ENCODE peak calls at places on chromosomes 16 and 17, in seven cellular contexts. Q is GM10248, N is GM23338, V is gastrocnemius medialis, U is BJ, K is IMR-90, S is astrocyte of the spinal cord. P is an unnamed sample.

GRCh38 chr17:69525920-69526841 is 111.7 kb downstream of the MAP2K6 start:
- DNase-seq in Q (peak), N (peak), V (peak), U (no peak), K (peak), S (peak), P (no peak)

GRCh38 chr17:59155439-59156177 is at the start of gene PRR11:
- DNase-seq in Q (peak), N (peak), V (peak), U (peak), K (peak), S (peak), P (peak)

GRCh38 chr17:79490530-79490929 is 120.3 kb downstream of the RBFOX3 start:
- DNase-seq in Q (no peak), N (no peak), V (no peak), U (no peak), K (no peak), S (no peak), P (no peak)

GRCh38 chr17:42670199-42670924 is 6.4 kb downstream of the PLEKHH3 start:
- DNase-seq in Q (peak), N (peak), V (no peak), U (no peak), K (no peak), S (no peak), P (no peak)

GRCh38 chr16:53829186-53829747 is 125.3 kb downstream of the FTO start:
- DNase-seq in Q (no peak), N (no peak), V (no peak), U (no peak), K (peak), S (peak), P (no peak)

GRCh38 chr17:81241648-81242420 is 2.7 kb downstream of the NDUFAF8 start:
- DNase-seq in Q (peak), N (peak), V (peak), U (no peak), K (peak), S (peak), P (peak)

GRCh38 chr16:4316732-4317461 is 1.0 kb downstream of the GLIS2 start:
- DNase-seq in Q (no peak), N (no peak), V (no peak), U (no peak), K (no peak), S (peak), P (no peak)

GRCh38 chr17:6303664-6304063 is 131.3 kb downstream of the AIPL1 start:
- DNase-seq in Q (peak), N (peak), V (no peak), U (no peak), K (no peak), S (peak), P (no peak)

GRCh38 chr17:79852748-79853147 is 13.5 kb upstream of the CBX4 start:
- DNase-seq in Q (no peak), N (no peak), V (no peak), U (no peak), K (peak), S (peak), P (no peak)

GRCh38 chr16:86566601-86566965 is at the start of gene FOXC2:
- DNase-seq in Q (no peak), N (peak), V (peak), U (peak), K (peak), S (peak), P (no peak)

GRCh38 chr16:81581107-81581506 is 136.5 kb downstream of the CMIP start:
- DNase-seq in Q (no peak), N (no peak), V (no peak), U (no peak), K (no peak), S (no peak), P (no peak)

GRCh38 chr17:81470944-81471803 is 41.4 kb downstream of the ACTG1 start:
- DNase-seq in Q (no peak), N (no peak), V (no peak), U (no peak), K (peak), S (peak), P (no peak)

GRCh38 chr16:11913425-11914079 is 2.2 kb downstream of the GSPT1 start:
- DNase-seq in Q (no peak), N (no peak), V (no peak), U (no peak), K (peak), S (no peak), P (no peak)

GRCh38 chr16:23088018-23088417 is 61.2 kb downstream of the USP31 start:
- DNase-seq in Q (no peak), N (no peak), V (no peak), U (no peak), K (no peak), S (no peak), P (no peak)

GRCh38 chr16:54204756-54205155 is 81.8 kb downstream of the IRX3 start:
- DNase-seq in Q (no peak), N (no peak), V (no peak), U (no peak), K (no peak), S (no peak), P (no peak)

GRCh38 chr16:48591976-48592375 is 18.0 kb downstream of the N4BP1 start:
- DNase-seq in Q (no peak), N (no peak), V (no peak), U (no peak), K (no peak), S (no peak), P (no peak)

GRCh38 chr16:58582971-58583765 is 46.5 kb downstream of the CNOT1 start:
- DNase-seq in Q (no peak), N (peak), V (no peak), U (no peak), K (no peak), S (peak), P (no peak)

GRCh38 chr17:50055055-50055425 is 870 bp upstream of the ITGA3 start:
- DNase-seq in Q (no peak), N (peak), V (no peak), U (no peak), K (no peak), S (no peak), P (no peak)

GRCh38 chr16:2768403-2769089 is 8.5 kb downstream of the ELOB start:
- DNase-seq in Q (no peak), N (no peak), V (no peak), U (no peak), K (no peak), S (no peak), P (no peak)

GRCh38 chr16:65034915-65035314 is 86.9 kb downstream of the CDH11 start:
- DNase-seq in Q (no peak), N (peak), V (no peak), U (no peak), K (no peak), S (no peak), P (no peak)

DNA sequence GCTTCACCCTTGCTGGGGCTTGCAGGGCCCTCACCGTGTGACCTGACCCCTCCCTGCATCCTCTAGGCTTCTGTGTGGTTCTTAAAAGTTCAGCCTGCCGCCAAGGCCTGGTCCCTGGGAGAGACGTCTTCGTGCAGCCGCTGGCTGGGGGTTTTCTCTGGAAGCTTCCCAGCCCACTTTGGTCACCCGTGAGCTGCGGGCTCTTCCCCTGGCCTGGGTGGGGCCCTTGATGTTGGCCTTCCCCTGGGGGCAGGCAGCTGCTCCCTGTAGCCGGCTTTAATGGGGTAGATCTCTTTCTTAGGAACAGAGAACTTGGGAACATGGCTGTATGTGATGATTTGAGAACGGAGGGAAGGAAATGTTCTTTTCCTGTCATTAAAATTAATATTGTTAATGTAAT is 32.7 kb downstream of the ZNF750 start:
- DNase-seq in Q (no peak), N (no peak), V (no peak), U (no peak), K (no peak), S (no peak), P (no peak)
- TF ChIP-seq CTCF in Q (no peak), N (no peak), V (no peak), U (no peak), K (no peak), S (no peak), P (no peak)

GRCh38 chr17:2412561-2413021 is 11.7 kb upstream of the MNT start:
- DNase-seq in Q (no peak), N (peak), V (no peak), U (no peak), K (no peak), S (peak), P (no peak)
- TF ChIP-seq CTCF in Q (no peak), N (peak), V (no peak), U (peak), K (peak), S (peak), P (no peak)

GRCh38 chr17:78206298-78206697 is 7.8 kb upstream of the BIRC5 start:
- DNase-seq in Q (no peak), N (peak), V (no peak), U (no peak), K (no peak), S (no peak), P (no peak)
- TF ChIP-seq CTCF in Q (peak), N (peak), V (no peak), U (no peak), K (no peak), S (peak), P (no peak)

GRCh38 chr17:82913304-82914043 is 73.7 kb upstream of the ZNF750 start:
- DNase-seq in Q (no peak), N (no peak), V (peak), U (no peak), K (no peak), S (no peak), P (no peak)
- TF ChIP-seq CTCF in Q (peak), N (peak), V (peak), U (no peak), K (peak), S (peak), P (no peak)

GRCh38 chr17:19331553-19332245 is 30.8 kb downstream of the B9D1 start:
- DNase-seq in Q (no peak), N (no peak), V (no peak), U (no peak), K (peak), S (no peak), P (no peak)

GRCh38 chr17:19329839-19330238 is 32.7 kb downstream of the B9D1 start:
- DNase-seq in Q (no peak), N (no peak), V (no peak), U (no peak), K (no peak), S (no peak), P (no peak)

GRCh38 chr17:19332371-19333131 is 30.0 kb downstream of the B9D1 start:
- DNase-seq in Q (no peak), N (no peak), V (no peak), U (no peak), K (no peak), S (no peak), P (no peak)

GRCh38 chr17:19330271-19330670 is 32.3 kb downstream of the B9D1 start:
- DNase-seq in Q (no peak), N (no peak), V (no peak), U (no peak), K (no peak), S (no peak), P (no peak)

DNA sequence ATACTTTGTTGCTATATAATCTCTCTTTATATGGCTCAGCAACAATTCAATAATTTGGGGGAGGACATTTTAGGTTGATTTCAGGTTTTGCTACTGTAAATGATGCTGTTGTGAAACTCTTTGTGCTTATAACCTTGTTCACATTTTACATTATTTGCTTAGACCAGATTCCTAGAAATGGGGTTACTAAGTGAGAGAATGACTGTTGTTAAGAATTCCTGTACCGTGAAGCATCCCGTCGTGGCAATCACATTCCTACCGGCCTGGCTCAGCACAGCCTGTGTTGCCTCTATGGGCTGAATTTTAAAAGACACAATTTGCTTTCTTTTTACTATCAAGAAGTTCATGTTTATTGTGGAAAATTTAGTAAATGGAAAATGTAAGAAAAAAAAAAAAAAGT is 31.4 kb downstream of the B9D1 start:
- DNase-seq in Q (no peak), N (no peak), V (no peak), U (peak), K (peak), S (peak), P (no peak)
- TF ChIP-seq CTCF in Q (no peak), N (no peak), V (no peak), U (peak), K (peak), S (no peak), P (no peak)

DNA sequence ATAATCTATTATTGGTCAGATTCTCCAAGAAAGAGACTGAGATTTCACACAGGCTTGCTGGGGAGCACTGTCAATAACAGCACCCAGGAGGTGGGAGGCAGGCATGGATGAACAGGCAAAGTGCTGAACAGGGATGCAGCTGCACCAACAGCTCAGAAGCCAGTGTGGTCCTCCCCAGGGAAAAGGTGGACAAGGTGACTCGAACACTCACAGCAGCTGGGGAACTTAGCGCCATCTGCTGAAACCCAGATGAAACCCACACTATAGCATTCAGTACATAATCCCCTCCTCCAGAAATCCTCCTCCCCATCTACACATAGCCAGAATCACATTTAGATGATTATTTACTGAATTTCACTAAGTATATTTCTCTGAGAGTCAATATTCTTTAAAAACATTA is 255.2 kb upstream of the WSB1 start:
- DNase-seq in Q (no peak), N (peak), V (no peak), U (no peak), K (no peak), S (no peak), P (no peak)
- TF ChIP-seq CTCF in Q (no peak), N (peak), V (no peak), U (no peak), K (no peak), S (no peak), P (no peak)

DNA sequence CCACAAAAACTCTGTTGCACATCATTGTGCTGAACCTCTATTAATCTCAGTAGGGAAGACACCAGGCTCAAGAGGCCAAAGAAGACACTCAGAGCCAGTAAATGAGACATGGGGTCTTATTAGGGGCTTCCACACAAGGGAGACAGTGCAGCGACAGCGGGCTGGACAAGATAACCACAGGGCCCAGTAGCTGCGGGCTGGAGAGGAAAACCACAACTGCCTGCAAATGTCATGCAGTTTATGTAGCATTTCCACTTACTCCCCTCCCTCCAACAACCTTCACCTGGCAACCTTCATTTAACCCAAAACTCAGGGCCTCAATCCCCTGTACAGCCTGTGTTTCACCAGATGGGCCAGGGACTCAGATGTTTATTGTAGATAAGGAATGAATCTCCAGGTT is 185.6 kb downstream of the UTP18 start:
- DNase-seq in Q (no peak), N (no peak), V (no peak), U (no peak), K (no peak), S (no peak), P (no peak)
- TF ChIP-seq CTCF in Q (no peak), N (no peak), V (no peak), U (no peak), K (no peak), S (no peak), P (no peak)

DNA sequence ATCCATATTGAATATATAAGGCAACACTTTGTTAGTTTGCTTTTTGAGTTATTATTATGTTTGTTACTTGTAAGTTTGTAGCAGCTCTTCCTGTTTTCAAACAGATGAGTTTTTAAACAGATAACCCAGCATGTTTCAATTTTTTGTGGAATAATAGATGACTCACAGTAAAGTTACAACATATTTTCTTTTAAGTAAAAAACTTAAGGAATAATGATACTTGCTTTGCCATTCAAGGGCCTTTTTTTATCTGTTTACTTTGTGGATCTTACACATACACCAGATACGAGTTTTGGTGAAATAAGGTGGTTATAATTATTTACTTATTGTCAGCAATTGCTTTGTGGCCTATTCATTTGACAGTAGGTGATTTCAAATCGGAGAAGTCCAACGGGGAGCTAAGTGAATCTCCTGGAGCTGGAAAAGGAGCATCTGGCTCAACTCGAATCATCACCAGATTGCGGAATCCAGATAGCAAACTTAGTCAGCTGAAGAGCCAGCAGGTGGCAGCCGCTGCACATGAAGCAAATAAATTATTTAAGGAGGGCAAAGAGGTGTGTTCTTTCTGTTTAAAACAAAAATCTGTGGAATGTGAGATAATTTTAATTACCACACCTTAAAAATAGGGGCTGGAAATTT is 66.3 kb downstream of the BPTF start:
- DNase-seq in Q (no peak), N (peak), V (no peak), U (peak), K (peak), S (peak), P (no peak)
- TF ChIP-seq CTCF in Q (no peak), N (peak), V (no peak), U (peak), K (peak), S (peak), P (no peak)

GRCh38 chr16:67392301-67393059 is 818 bp downstream of the TPPP3 start:
- DNase-seq in Q (peak), N (no peak), V (no peak), U (no peak), K (no peak), S (no peak), P (no peak)

GRCh38 chr16:67393790-67394270 is 532 bp upstream of the TPPP3 start:
- DNase-seq in Q (no peak), N (no peak), V (no peak), U (no peak), K (no peak), S (no peak), P (no peak)

GRCh38 chr16:67391424-67392300 is 1.6 kb downstream of the TPPP3 start:
- DNase-seq in Q (peak), N (no peak), V (no peak), U (no peak), K (no peak), S (no peak), P (no peak)

GRCh38 chr16:67394271-67395104 is 1.2 kb upstream of the TPPP3 start:
- DNase-seq in Q (no peak), N (peak), V (peak), U (no peak), K (no peak), S (no peak), P (no peak)

GRCh38 chr16:67393111-67393789 is at the start of gene TPPP3:
- DNase-seq in Q (no peak), N (peak), V (peak), U (peak), K (peak), S (peak), P (peak)
- TF ChIP-seq CTCF in Q (no peak), N (peak), V (peak), U (peak), K (peak), S (peak), P (peak)